ENCODE peak calls at places on chromosomes 1 and 21, in five cellular contexts. K is stimulated activated CD4-positive, alpha-beta T cell treated with anti-CD3 and anti-CD28 coated beads, Interleukin-15, amount 100 ng/mL, for 1 hour; N is retina; O is foreskin melanocyte; G is activated T-cell treated with anti-CD3 and anti-CD28 coated beads, Interleukin-2, amount 50 U/mL, for 1 hour. R is an unnamed sample.
A peak's percentile ranks its signal among the peaks of the same experiment; 100 is the strongest.

GRCh38 chr1:185311589-185312225 is 5.3 kb downstream of the IVNS1ABP start:
- DNase-seq in K (no peak), N (no peak), O (no peak), G (no peak), R (no peak)

GRCh38 chr1:203534526-203534925 is 40.6 kb downstream of the OPTC start:
- DNase-seq in K (no peak), N (peak; percentile 5), O (peak; percentile 78), G (no peak), R (no peak)

GRCh38 chr1:7384679-7385078 is 386.4 kb upstream of the VAMP3 start:
- DNase-seq in K (no peak), N (no peak), O (no peak), G (no peak), R (no peak)

GRCh38 chr1:38444770-38445442 is 398.3 kb upstream of the POU3F1 start:
- DNase-seq in K (no peak), N (peak; percentile 57), O (no peak), G (no peak), R (no peak)

GRCh38 chr1:920506-920905 is 3.2 kb upstream of the SAMD11 start:
- DNase-seq in K (no peak), N (no peak), O (no peak), G (no peak), R (no peak)

GRCh38 chr1:179794669-179795068 is 51.6 kb downstream of the FAM163A start:
- DNase-seq in K (no peak), N (no peak), O (no peak), G (no peak), R (no peak)

GRCh38 chr1:241589524-241589923 is 50.6 kb downstream of the CHML start:
- DNase-seq in K (no peak), N (no peak), O (no peak), G (no peak), R (no peak)

GRCh38 chr1:29551123-29551522 is 314.8 kb downstream of the PTPRU start:
- DNase-seq in K (no peak), N (no peak), O (no peak), G (no peak), R (no peak)

GRCh38 chr1:51622455-51622913 is 5.6 kb downstream of the OSBPL9 start:
- DNase-seq in K (no peak), N (no peak), O (no peak), G (no peak), R (no peak)

GRCh38 chr21:36195613-36196012 is 39.0 kb downstream of the DOP1B start:
- DNase-seq in K (no peak), N (no peak), O (no peak), G (no peak), R (no peak)

GRCh38 chr1:201562257-201562656 is 23.3 kb downstream of the NAV1 start:
- DNase-seq in K (no peak), N (no peak), O (no peak), G (no peak), R (no peak)

R was measured in stimulated activated naive CD8-positive, alpha-beta T cell treated with anti-CD3 and anti-CD28 coated beads, Interleukin-15, amount 100 ng/mL, for 72 hours.